ENCODE peak calls at places on chromosomes 7 and 10, in six cellular contexts. F is suprapubic skin; D is endothelial cell; Z is tibial nerve; W is lower leg skin; O is stimulated activated CD8-positive, alpha-beta memory T cell treated with anti-CD3 and anti-CD28 coated beads, Interleukin-4, amount 100 ng/mL, for 24 hours. M is an unnamed sample.

GRCh38 chr7:41033526-41033925 is 669.4 kb downstream of the INHBA start:
- DNase-seq in O (no peak), W (no peak), Z (no peak), D (no peak), F (no peak), M (no peak)

GRCh38 chr7:109111086-109111485 is 541.4 kb downstream of the DNAJB9 start:
- DNase-seq in F (no peak), W (no peak), D (no peak), Z (no peak), O (no peak), M (no peak)

GRCh38 chr7:7274782-7275181 is 92.4 kb downstream of the C1GALT1 start:
- DNase-seq in F (no peak), D (no peak), W (no peak), Z (no peak), O (no peak), M (no peak)

GRCh38 chr7:17774248-17774647 is 166.0 kb downstream of the SNX13 start:
- DNase-seq in Z (no peak), D (no peak), W (no peak), F (no peak), O (no peak), M (no peak)

GRCh38 chr10:83987216-83987615 is 152.1 kb upstream of the GHITM start:
- DNase-seq in O (no peak), Z (no peak), D (no peak), W (no peak), F (no peak), M (no peak)

GRCh38 chr7:50869108-50869716 is 86.5 kb upstream of the GRB10 start:
- DNase-seq in F (no peak), W (peak), D (no peak), O (no peak), Z (peak), M (no peak)

GRCh38 chr10:47261121-47261520 is 38.9 kb upstream of the GDF10 start:
- DNase-seq in Z (no peak), O (no peak), F (no peak), D (no peak), W (no peak), M (peak)

GRCh38 chr7:143248781-143249354 is 14.4 kb upstream of the GSTK1 start:
- DNase-seq in F (no peak), Z (no peak), O (no peak), W (no peak), D (no peak), M (no peak)

GRCh38 chr10:65570143-65571010 is 1355.5 kb upstream of the LRRTM3 start:
- DNase-seq in D (peak), Z (no peak), W (peak), F (no peak), O (no peak), M (no peak)

GRCh38 chr10:69335063-69335587 is 56.8 kb downstream of the HK1 start:
- DNase-seq in D (no peak), Z (no peak), O (peak), W (no peak), F (peak), M (no peak)

GRCh38 chr10:111872591-111872990 is 311.0 kb downstream of the GPAM start:
- DNase-seq in D (no peak), O (no peak), Z (no peak), F (no peak), W (no peak), M (no peak)

GRCh38 chr7:40608321-40609075 is 473.7 kb downstream of the SUGCT start:
- DNase-seq in D (no peak), F (no peak), W (no peak), O (no peak), Z (no peak), M (no peak)

GRCh38 chr10:589961-590680 is 99.3 kb downstream of the DIP2C start:
- DNase-seq in F (no peak), Z (no peak), W (no peak), O (no peak), D (no peak), M (no peak)

GRCh38 chr10:99528867-99529285 is 3.9 kb upstream of the NKX2-3 start:
- DNase-seq in O (no peak), Z (no peak), W (no peak), F (no peak), D (no peak), M (no peak)

GRCh38 chr10:125034671-125035070 is 92.7 kb downstream of the ZRANB1 start:
- DNase-seq in O (no peak), F (no peak), W (no peak), D (no peak), Z (no peak), M (no peak)

GRCh38 chr7:1410992-1411391 is 48.3 kb downstream of the MICALL2 start:
- DNase-seq in D (no peak), W (no peak), O (no peak), Z (no peak), F (no peak), M (no peak)

GRCh38 chr10:14584643-14585042 is 190.1 kb downstream of the FAM107B start:
- DNase-seq in O (no peak), F (no peak), D (no peak), Z (no peak), W (no peak), M (no peak)

GRCh38 chr7:77348371-77348813 is 67.8 kb downstream of the GSAP start:
- DNase-seq in O (no peak), F (no peak), D (no peak), Z (no peak), W (no peak), M (no peak)

GRCh38 chr10:112671743-112672142 is 224.7 kb downstream of the VTI1A start:
- DNase-seq in W (no peak), Z (no peak), O (no peak), D (no peak), F (no peak), M (no peak)

GRCh38 chr10:121096617-121097431 is 245.7 kb downstream of the WDR11 start:
- DNase-seq in O (no peak), W (no peak), D (no peak), Z (peak), F (no peak), M (no peak)

GRCh38 chr7:133372337-133372736 is 119.5 kb downstream of the EXOC4 start:
- DNase-seq in F (no peak), D (no peak), W (no peak), Z (no peak), O (no peak), M (no peak)

GRCh38 chr7:37577901-37578300 is 105.7 kb upstream of the GPR141 start:
- DNase-seq in D (no peak), W (no peak), F (no peak), Z (no peak), O (no peak), M (no peak)

GRCh38 chr10:83701799-83702198 is 437.5 kb upstream of the GHITM start:
- DNase-seq in Z (no peak), O (no peak), F (no peak), W (no peak), D (no peak), M (no peak)

GRCh38 chr10:89078729-89079672 is 88.4 kb downstream of the FAS start:
- DNase-seq in D (no peak), W (no peak), F (no peak), Z (no peak), O (no peak), M (no peak)

M was measured in GM19239.